ENCODE peak calls at places on chromosomes 5 and 9, in five cellular contexts. One of them, this sample, is unnamed.

GRCh38 chr9:127522727-127523126 is 71.4 kb downstream of the LRSAM1 start:
- DNase-seq in ovary: no peak
- DNase-seq in CD4-positive, CD25-positive, alpha-beta regulatory T cell: no peak
- DNase-seq in tibial nerve: no peak
- DNase-seq in neuronal stem cell: no peak
- DNase-seq in this sample: no peak

GRCh38 chr5:179421156-179421895 is 76.1 kb upstream of the ADAMTS2 start:
- DNase-seq in ovary: no peak
- DNase-seq in CD4-positive, CD25-positive, alpha-beta regulatory T cell: no peak
- DNase-seq in tibial nerve: no peak
- DNase-seq in neuronal stem cell: no peak
- DNase-seq in this sample: peak; percentile 62

GRCh38 chr9:129464972-129465833 is 155.7 kb downstream of the C9orf50 start:
- DNase-seq in ovary: peak; percentile 67
- DNase-seq in CD4-positive, CD25-positive, alpha-beta regulatory T cell: no peak
- DNase-seq in tibial nerve: no peak
- DNase-seq in neuronal stem cell: no peak
- DNase-seq in this sample: peak; percentile 29

GRCh38 chr9:38087934-38088925 is 19.2 kb upstream of the SHB start:
- DNase-seq in ovary: peak; percentile 76
- DNase-seq in CD4-positive, CD25-positive, alpha-beta regulatory T cell: peak; percentile 44
- DNase-seq in tibial nerve: peak; percentile 85
- DNase-seq in neuronal stem cell: peak; percentile 63
- DNase-seq in this sample: peak; percentile 70

GRCh38 chr5:74140409-74140808 is 500.1 kb downstream of the ENC1 start:
- DNase-seq in ovary: no peak
- DNase-seq in CD4-positive, CD25-positive, alpha-beta regulatory T cell: no peak
- DNase-seq in tibial nerve: no peak
- DNase-seq in neuronal stem cell: no peak
- DNase-seq in this sample: no peak

GRCh38 chr5:84249918-84250635 is 134.6 kb downstream of the EDIL3 start:
- DNase-seq in ovary: no peak
- DNase-seq in CD4-positive, CD25-positive, alpha-beta regulatory T cell: no peak
- DNase-seq in tibial nerve: no peak
- DNase-seq in neuronal stem cell: peak; percentile 11
- DNase-seq in this sample: no peak

GRCh38 chr5:151249280-151249679 is 3.7 kb upstream of the GM2A start:
- DNase-seq in ovary: no peak
- DNase-seq in CD4-positive, CD25-positive, alpha-beta regulatory T cell: no peak
- DNase-seq in tibial nerve: no peak
- DNase-seq in neuronal stem cell: no peak
- DNase-seq in this sample: no peak

GRCh38 chr9:104826911-104827310 is 63.0 kb downstream of the NIPSNAP3B start:
- DNase-seq in ovary: no peak
- DNase-seq in CD4-positive, CD25-positive, alpha-beta regulatory T cell: no peak
- DNase-seq in tibial nerve: no peak
- DNase-seq in neuronal stem cell: no peak
- DNase-seq in this sample: no peak

GRCh38 chr5:38827525-38827924 is 18.3 kb upstream of the OSMR start:
- DNase-seq in ovary: no peak
- DNase-seq in CD4-positive, CD25-positive, alpha-beta regulatory T cell: no peak
- DNase-seq in tibial nerve: no peak
- DNase-seq in neuronal stem cell: no peak
- DNase-seq in this sample: no peak

GRCh38 chr5:172564187-172564586 is 76.9 kb upstream of the NEURL1B start:
- DNase-seq in ovary: no peak
- DNase-seq in CD4-positive, CD25-positive, alpha-beta regulatory T cell: no peak
- DNase-seq in tibial nerve: no peak
- DNase-seq in neuronal stem cell: no peak
- DNase-seq in this sample: no peak

GRCh38 chr5:12488161-12488560 is 583.9 kb upstream of the CTNND2 start:
- DNase-seq in ovary: no peak
- DNase-seq in CD4-positive, CD25-positive, alpha-beta regulatory T cell: no peak
- DNase-seq in tibial nerve: no peak
- DNase-seq in neuronal stem cell: no peak
- DNase-seq in this sample: no peak

GRCh38 chr5:32539981-32540380 is 45.4 kb upstream of the SUB1 start:
- DNase-seq in ovary: no peak
- DNase-seq in CD4-positive, CD25-positive, alpha-beta regulatory T cell: no peak
- DNase-seq in tibial nerve: no peak
- DNase-seq in neuronal stem cell: no peak
- DNase-seq in this sample: no peak

GRCh38 chr5:32540446-32540845 is 44.9 kb upstream of the SUB1 start:
- DNase-seq in ovary: no peak
- DNase-seq in CD4-positive, CD25-positive, alpha-beta regulatory T cell: no peak
- DNase-seq in tibial nerve: no peak
- DNase-seq in neuronal stem cell: no peak
- DNase-seq in this sample: no peak

GRCh38 chr5:32541241-32541640 is 44.1 kb upstream of the SUB1 start:
- DNase-seq in ovary: no peak
- DNase-seq in CD4-positive, CD25-positive, alpha-beta regulatory T cell: no peak
- DNase-seq in tibial nerve: no peak
- DNase-seq in neuronal stem cell: no peak
- DNase-seq in this sample: no peak

GRCh38 chr5:32543291-32543690 is 42.1 kb upstream of the SUB1 start:
- DNase-seq in ovary: no peak
- DNase-seq in CD4-positive, CD25-positive, alpha-beta regulatory T cell: no peak
- DNase-seq in tibial nerve: no peak
- DNase-seq in neuronal stem cell: no peak
- DNase-seq in this sample: no peak

GRCh38 chr5:32542216-32543059 is 42.9 kb upstream of the SUB1 start:
- DNase-seq in ovary: no peak
- DNase-seq in CD4-positive, CD25-positive, alpha-beta regulatory T cell: no peak
- DNase-seq in tibial nerve: no peak
- DNase-seq in neuronal stem cell: no peak
- DNase-seq in this sample: no peak
- H3K4me1 ChIP-seq in ovary: peaks cover 7% of the 10 kb centered on the region
- H3K4me1 ChIP-seq in CD4-positive, CD25-positive, alpha-beta regulatory T cell: peaks cover 19% of the 10 kb centered on the region
- H3K4me1 ChIP-seq in tibial nerve: no peaks in the 10 kb centered on the region
- H3K4me1 ChIP-seq in neuronal stem cell: peaks cover 2% of the 10 kb centered on the region
- H3K4me1 ChIP-seq in this sample: no peaks in the 10 kb centered on the region

GRCh38 chr5:148383564-148384388 is at the start of gene FBXO38:
- DNase-seq in ovary: peak; percentile 97
- DNase-seq in CD4-positive, CD25-positive, alpha-beta regulatory T cell: peak; percentile 97
- DNase-seq in tibial nerve: peak; percentile 94
- DNase-seq in neuronal stem cell: peak; percentile 92
- DNase-seq in this sample: peak; percentile 98

GRCh38 chr5:148381906-148382305 is 1.9 kb upstream of the FBXO38 start:
- DNase-seq in ovary: no peak
- DNase-seq in CD4-positive, CD25-positive, alpha-beta regulatory T cell: no peak
- DNase-seq in tibial nerve: no peak
- DNase-seq in neuronal stem cell: no peak
- DNase-seq in this sample: no peak

GRCh38 chr5:148384389-148384756 is 615 bp downstream of the FBXO38 start:
- DNase-seq in ovary: no peak
- DNase-seq in CD4-positive, CD25-positive, alpha-beta regulatory T cell: no peak
- DNase-seq in tibial nerve: no peak
- DNase-seq in neuronal stem cell: no peak
- DNase-seq in this sample: no peak

GRCh38 chr5:148385094-148385493 is 1.3 kb downstream of the FBXO38 start:
- DNase-seq in ovary: no peak
- DNase-seq in CD4-positive, CD25-positive, alpha-beta regulatory T cell: no peak
- DNase-seq in tibial nerve: no peak
- DNase-seq in neuronal stem cell: no peak
- DNase-seq in this sample: no peak

GRCh38 chr5:148382961-148383360 is 797 bp upstream of the FBXO38 start:
- DNase-seq in ovary: no peak
- DNase-seq in CD4-positive, CD25-positive, alpha-beta regulatory T cell: no peak
- DNase-seq in tibial nerve: no peak
- DNase-seq in neuronal stem cell: no peak
- DNase-seq in this sample: no peak
- H3K4me1 ChIP-seq in ovary: peaks cover 3% of the 10 kb centered on the region
- H3K4me1 ChIP-seq in CD4-positive, CD25-positive, alpha-beta regulatory T cell: peaks cover 37% of the 10 kb centered on the region
- H3K4me1 ChIP-seq in tibial nerve: peaks cover 16% of the 10 kb centered on the region
- H3K4me1 ChIP-seq in neuronal stem cell: peaks cover 5% of the 10 kb centered on the region
- H3K4me1 ChIP-seq in this sample: peaks cover 20% of the 10 kb centered on the region

GRCh38 chr5:961711-962240 is 46.8 kb upstream of the NKD2 start:
- DNase-seq in ovary: no peak
- DNase-seq in CD4-positive, CD25-positive, alpha-beta regulatory T cell: no peak
- DNase-seq in tibial nerve: no peak
- DNase-seq in neuronal stem cell: no peak
- DNase-seq in this sample: no peak

GRCh38 chr5:962386-962785 is 46.2 kb upstream of the NKD2 start:
- DNase-seq in ovary: no peak
- DNase-seq in CD4-positive, CD25-positive, alpha-beta regulatory T cell: no peak
- DNase-seq in tibial nerve: no peak
- DNase-seq in neuronal stem cell: no peak
- DNase-seq in this sample: no peak

GRCh38 chr5:963673-964531 is 44.7 kb upstream of the NKD2 start:
- DNase-seq in ovary: no peak
- DNase-seq in CD4-positive, CD25-positive, alpha-beta regulatory T cell: peak; percentile 19
- DNase-seq in tibial nerve: no peak
- DNase-seq in neuronal stem cell: no peak
- DNase-seq in this sample: no peak

GRCh38 chr5:962801-963200 is 45.8 kb upstream of the NKD2 start:
- DNase-seq in ovary: no peak
- DNase-seq in CD4-positive, CD25-positive, alpha-beta regulatory T cell: no peak
- DNase-seq in tibial nerve: no peak
- DNase-seq in neuronal stem cell: no peak
- DNase-seq in this sample: no peak

DNA sequence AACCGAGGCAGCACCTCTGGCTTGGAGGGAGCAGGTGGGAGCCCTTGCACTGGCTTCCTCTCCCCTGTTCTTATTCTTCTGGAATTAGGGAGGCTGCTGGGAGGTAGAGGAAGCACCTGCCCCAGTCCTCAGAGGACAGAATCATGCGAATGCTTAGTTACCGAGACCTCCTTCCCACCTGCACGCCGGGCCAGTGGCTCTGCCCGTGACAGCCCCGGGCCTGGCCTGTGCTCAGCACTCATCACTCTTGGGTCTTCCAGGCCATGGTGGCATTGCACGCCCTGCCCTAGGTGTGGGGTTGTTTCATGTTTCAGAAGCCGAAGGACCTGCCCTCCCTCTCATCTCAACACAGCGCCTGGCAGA is 45.3 kb upstream of the NKD2 start:
- DNase-seq in ovary: no peak
- DNase-seq in CD4-positive, CD25-positive, alpha-beta regulatory T cell: no peak
- DNase-seq in tibial nerve: no peak
- DNase-seq in neuronal stem cell: no peak
- DNase-seq in this sample: no peak
- H3K4me1 ChIP-seq in ovary: peaks cover 12% of the 10 kb centered on the region
- H3K4me1 ChIP-seq in CD4-positive, CD25-positive, alpha-beta regulatory T cell: peaks cover 15% of the 10 kb centered on the region
- H3K4me1 ChIP-seq in tibial nerve: no peaks in the 10 kb centered on the region
- H3K4me1 ChIP-seq in neuronal stem cell: no peaks in the 10 kb centered on the region
- H3K4me1 ChIP-seq in this sample: no peaks in the 10 kb centered on the region

GRCh38 chr9:94867842-94868312 is 141.4 kb downstream of the AOPEP start:
- DNase-seq in ovary: no peak
- DNase-seq in CD4-positive, CD25-positive, alpha-beta regulatory T cell: no peak
- DNase-seq in tibial nerve: no peak
- DNase-seq in neuronal stem cell: no peak
- DNase-seq in this sample: no peak

GRCh38 chr9:94870793-94871558 is 144.5 kb downstream of the AOPEP start:
- DNase-seq in ovary: no peak
- DNase-seq in CD4-positive, CD25-positive, alpha-beta regulatory T cell: peak; percentile 43
- DNase-seq in tibial nerve: no peak
- DNase-seq in neuronal stem cell: no peak
- DNase-seq in this sample: no peak

GRCh38 chr9:94868462-94868861 is 142.0 kb downstream of the AOPEP start:
- DNase-seq in ovary: no peak
- DNase-seq in CD4-positive, CD25-positive, alpha-beta regulatory T cell: no peak
- DNase-seq in tibial nerve: no peak
- DNase-seq in neuronal stem cell: no peak
- DNase-seq in this sample: no peak

GRCh38 chr9:94869415-94869838 is 142.9 kb downstream of the AOPEP start:
- DNase-seq in ovary: no peak
- DNase-seq in CD4-positive, CD25-positive, alpha-beta regulatory T cell: no peak
- DNase-seq in tibial nerve: no peak
- DNase-seq in neuronal stem cell: no peak
- DNase-seq in this sample: no peak

DNA sequence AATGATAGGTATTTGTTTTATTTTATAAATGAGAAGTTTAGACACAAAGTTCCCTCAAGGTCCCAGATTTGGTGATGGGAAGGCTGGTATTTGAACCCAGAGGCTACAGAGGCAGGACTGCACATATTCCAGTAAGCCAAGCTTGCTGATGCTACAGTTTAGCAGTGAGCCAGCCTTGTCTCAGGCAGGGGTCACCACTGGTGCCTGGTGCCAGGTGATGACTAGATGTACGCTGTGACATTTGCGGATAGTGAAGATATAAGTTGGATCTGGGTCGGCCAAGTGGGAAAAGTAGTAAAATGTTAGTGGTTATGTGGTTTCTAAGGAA is 143.9 kb downstream of the AOPEP start:
- DNase-seq in ovary: no peak
- DNase-seq in CD4-positive, CD25-positive, alpha-beta regulatory T cell: no peak
- DNase-seq in tibial nerve: no peak
- DNase-seq in neuronal stem cell: no peak
- DNase-seq in this sample: no peak
- H3K4me1 ChIP-seq in ovary: peaks cover 19% of the 10 kb centered on the region
- H3K4me1 ChIP-seq in CD4-positive, CD25-positive, alpha-beta regulatory T cell: peaks cover 16% of the 10 kb centered on the region
- H3K4me1 ChIP-seq in tibial nerve: peaks cover 16% of the 10 kb centered on the region
- H3K4me1 ChIP-seq in neuronal stem cell: peaks cover 17% of the 10 kb centered on the region
- H3K4me1 ChIP-seq in this sample: peaks cover 37% of the 10 kb centered on the region

DNA sequence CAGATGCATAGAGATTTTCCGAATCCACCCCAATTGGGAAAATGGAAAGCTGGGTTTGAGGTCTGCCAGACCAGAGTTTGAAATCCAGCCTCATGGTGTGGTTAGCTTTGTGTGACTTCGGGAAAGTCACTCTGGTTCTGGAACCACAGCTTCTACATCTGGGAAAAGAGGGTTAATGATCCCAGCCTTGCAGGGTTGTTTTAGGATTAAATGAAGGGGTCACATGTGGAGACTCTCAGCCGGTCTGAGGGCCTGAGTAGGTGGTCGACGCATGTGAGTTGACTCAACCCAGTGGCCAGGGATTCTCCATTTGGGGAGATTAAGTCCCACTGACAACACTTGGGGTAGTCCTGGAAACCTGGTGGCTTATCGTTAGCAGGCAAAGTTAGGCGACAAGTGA is 6.1 kb downstream of the ZNF618 start:
- DNase-seq in ovary: no peak
- DNase-seq in CD4-positive, CD25-positive, alpha-beta regulatory T cell: no peak
- DNase-seq in tibial nerve: no peak
- DNase-seq in neuronal stem cell: no peak
- DNase-seq in this sample: no peak
- H3K4me1 ChIP-seq in ovary: peaks cover 25% of the 10 kb centered on the region
- H3K4me1 ChIP-seq in CD4-positive, CD25-positive, alpha-beta regulatory T cell: peaks cover 5% of the 10 kb centered on the region
- H3K4me1 ChIP-seq in tibial nerve: peaks cover 14% of the 10 kb centered on the region
- H3K4me1 ChIP-seq in neuronal stem cell: peaks cover 8% of the 10 kb centered on the region
- H3K4me1 ChIP-seq in this sample: peaks cover 71% of the 10 kb centered on the region